ENCODE peak calls at places on chromosomes 12 and 14, in ten cellular contexts. D is pancreas; P is brain microvascular endothelial cell; I is ovary; O is heart right ventricle; J is WERI-Rb-1; S is AG04450; C is cardiac fibroblast; V is CD8-positive, alpha-beta T cell; E is kidney. Y is an unnamed sample.

GRCh38 chr14:69921052-69921451 is 41.8 kb downstream of the SMOC1 start:
- DNase-seq in I (no peak), V (no peak), J (no peak), O (no peak), C (peak), S (peak), E (no peak), D (no peak), P (peak), Y (peak)

GRCh38 chr14:102330806-102331205 is 11.3 kb downstream of the ZNF839 start:
- DNase-seq in D (no peak), J (no peak), P (no peak), E (no peak), C (no peak), I (no peak), O (no peak), V (no peak), S (no peak), Y (no peak)

GRCh38 chr12:126483145-126484068 is 1418.2 kb downstream of the AACS start:
- DNase-seq in P (no peak), S (no peak), O (no peak), C (peak), E (no peak), D (no peak), I (no peak), J (no peak), V (no peak), Y (peak)

GRCh38 chr12:122887817-122888212 is 8.1 kb downstream of the VPS37B start:
- DNase-seq in O (no peak), D (no peak), P (no peak), I (no peak), V (no peak), E (no peak), C (no peak), S (no peak), J (no peak), Y (no peak)

GRCh38 chr12:93180566-93180965 is 197.2 kb upstream of the NUDT4 start:
- DNase-seq in I (no peak), E (no peak), J (no peak), V (no peak), D (no peak), P (no peak), C (no peak), O (no peak), S (no peak), Y (no peak)

GRCh38 chr14:99733551-99734405 is 49.7 kb downstream of the CYP46A1 start:
- DNase-seq in E (peak), S (no peak), P (no peak), D (no peak), J (peak), V (no peak), I (peak), O (no peak), C (no peak), Y (no peak)

GRCh38 chr12:115898670-115899069 is 378.8 kb downstream of the MED13L start:
- DNase-seq in P (peak), I (no peak), V (no peak), S (no peak), C (no peak), D (no peak), O (no peak), J (no peak), E (no peak), Y (no peak)

GRCh38 chr12:32859389-32859788 is 37.2 kb downstream of the PKP2 start:
- DNase-seq in V (no peak), P (no peak), J (no peak), S (no peak), I (no peak), E (no peak), D (no peak), C (no peak), O (no peak), Y (no peak)

GRCh38 chr12:94622475-94622874 is 27.9 kb downstream of the TMCC3 start:
- DNase-seq in V (no peak), C (peak), I (no peak), O (no peak), P (peak), S (no peak), J (no peak), D (no peak), E (no peak), Y (peak)

GRCh38 chr12:550473-551260 is 90.9 kb downstream of the B4GALNT3 start:
- DNase-seq in V (no peak), D (no peak), O (peak), I (no peak), J (no peak), C (no peak), S (no peak), E (no peak), P (no peak), Y (no peak)

GRCh38 chr12:103571286-103571685 is 15.8 kb upstream of the STAB2 start:
- DNase-seq in V (no peak), S (no peak), I (no peak), E (peak), J (no peak), C (peak), O (peak), P (no peak), D (peak), Y (peak)

GRCh38 chr12:113891737-113892520 is 74.2 kb downstream of the RBM19 start:
- DNase-seq in J (no peak), C (no peak), S (no peak), D (no peak), P (no peak), I (no peak), E (no peak), V (no peak), O (no peak), Y (no peak)

GRCh38 chr12:48993787-48994186 is 5.4 kb downstream of the DDN start:
- DNase-seq in D (no peak), S (no peak), I (no peak), J (no peak), O (no peak), C (no peak), E (no peak), P (no peak), V (no peak), Y (no peak)

GRCh38 chr12:65827827-65828231 is 3.5 kb downstream of the HMGA2 start:
- DNase-seq in C (peak), E (no peak), V (no peak), J (no peak), D (no peak), O (no peak), P (no peak), I (no peak), S (no peak), Y (no peak)

GRCh38 chr14:24397639-24398297 is 1.0 kb upstream of the NYNRIN start:
- DNase-seq in O (no peak), P (no peak), I (peak), J (no peak), E (no peak), D (no peak), V (no peak), C (no peak), S (no peak), Y (no peak)

GRCh38 chr14:24394275-24394674 is 4.5 kb upstream of the NYNRIN start:
- DNase-seq in J (no peak), O (no peak), V (no peak), S (no peak), P (no peak), I (no peak), E (no peak), D (no peak), C (no peak), Y (no peak)

GRCh38 chr14:24398298-24398942 is 383 bp upstream of the NYNRIN start:
- DNase-seq in S (no peak), O (peak), E (peak), V (no peak), J (peak), I (peak), C (peak), P (no peak), D (no peak), Y (peak)

GRCh38 chr14:24398943-24399801 is at the start of gene NYNRIN:
- DNase-seq in S (no peak), V (no peak), I (peak), C (no peak), P (no peak), D (peak), E (peak), J (peak), O (peak), Y (peak)

DNA sequence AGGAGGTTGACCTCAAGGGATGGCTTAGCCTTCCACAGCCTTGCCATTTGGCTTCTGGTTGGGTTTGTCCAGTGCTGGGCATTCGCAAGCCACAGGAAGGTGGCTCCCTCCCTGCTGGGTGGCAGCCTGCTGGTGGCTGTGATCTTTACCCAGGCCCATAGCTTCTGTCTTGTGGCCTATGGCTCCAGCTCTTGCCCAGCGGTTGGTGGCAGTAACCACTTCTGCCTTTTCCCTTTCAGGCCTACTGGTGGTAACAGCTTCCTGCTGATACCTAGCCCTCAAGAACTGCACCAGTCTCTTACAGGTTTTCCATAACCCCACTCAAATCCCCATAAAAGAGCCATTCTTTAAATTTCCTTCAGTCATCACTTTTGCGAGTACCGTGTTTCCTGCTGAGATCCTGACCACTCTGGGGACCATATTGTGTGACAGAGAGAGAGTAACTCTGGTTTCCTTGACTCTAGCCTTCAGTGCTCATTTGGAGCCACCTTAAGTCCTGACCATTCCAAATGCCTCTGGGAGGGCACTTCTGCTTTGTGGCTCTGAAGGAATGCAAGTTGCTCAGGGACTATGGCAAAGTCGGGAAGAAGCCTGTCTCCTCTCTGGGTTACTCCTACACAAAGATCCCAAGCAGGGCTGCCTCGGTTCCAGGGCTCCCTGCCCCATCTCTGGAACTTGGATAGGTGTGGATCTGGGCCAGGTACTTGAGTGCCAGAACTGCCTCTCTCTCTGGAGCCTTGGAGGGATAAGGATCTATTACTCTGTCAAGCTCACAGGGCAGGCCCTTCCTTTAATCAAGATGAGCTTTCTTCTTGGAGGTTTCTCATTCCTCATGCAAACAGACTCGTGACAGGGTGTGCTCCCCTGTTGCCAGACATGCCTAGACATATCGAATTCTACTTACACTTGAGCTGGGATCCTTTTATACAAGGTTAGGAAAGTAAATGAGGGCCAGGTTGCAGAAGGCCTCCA is 2.9 kb upstream of the NYNRIN start:
- DNase-seq in C (peak), V (no peak), O (no peak), J (no peak), P (no peak), E (no peak), S (no peak), D (no peak), I (peak), Y (no peak)
- TF ChIP-seq CTCF in C (no peak), V (no peak), O (no peak), J (no peak), P (no peak), E (no peak), S (no peak), D (no peak), I (no peak), Y (no peak)

GRCh38 chr14:26596722-26597030 is 1.2 kb downstream of the NOVA1 start:
- DNase-seq in J (no peak), E (peak), D (peak), P (no peak), C (peak), I (peak), S (no peak), O (no peak), V (no peak), Y (no peak)
- H3K4me3 ChIP-seq in J (peak), E (peak), D (peak), P (peak), C (peak), I (peak), S (peak), O (peak), V (no peak), Y (peak)

DNA sequence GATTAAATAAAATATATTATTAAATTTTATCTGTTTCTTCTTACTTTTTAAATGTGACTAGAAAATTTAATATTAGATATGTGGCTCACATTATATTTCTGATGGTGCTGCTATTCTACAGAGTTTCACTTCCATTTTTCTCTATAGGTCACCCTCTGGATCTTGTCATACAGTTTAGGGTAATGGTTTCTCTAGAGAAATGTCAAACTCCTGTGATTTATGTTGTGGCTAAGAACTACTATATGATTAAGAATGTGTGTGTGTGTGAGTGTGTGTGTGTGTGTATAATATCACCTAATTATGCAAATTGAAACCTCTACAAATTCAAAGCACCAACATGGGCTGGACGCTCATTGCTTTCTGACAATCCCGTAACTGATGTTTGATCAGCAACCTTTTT is 325.9 kb downstream of the ADAMTS20 start:
- DNase-seq in E (no peak), V (no peak), D (no peak), J (no peak), I (no peak), C (no peak), P (no peak), O (no peak), S (no peak), Y (no peak)
- TF ChIP-seq CTCF in E (no peak), V (no peak), D (no peak), J (no peak), I (no peak), C (no peak), P (no peak), O (no peak), S (no peak), Y (no peak)

DNA sequence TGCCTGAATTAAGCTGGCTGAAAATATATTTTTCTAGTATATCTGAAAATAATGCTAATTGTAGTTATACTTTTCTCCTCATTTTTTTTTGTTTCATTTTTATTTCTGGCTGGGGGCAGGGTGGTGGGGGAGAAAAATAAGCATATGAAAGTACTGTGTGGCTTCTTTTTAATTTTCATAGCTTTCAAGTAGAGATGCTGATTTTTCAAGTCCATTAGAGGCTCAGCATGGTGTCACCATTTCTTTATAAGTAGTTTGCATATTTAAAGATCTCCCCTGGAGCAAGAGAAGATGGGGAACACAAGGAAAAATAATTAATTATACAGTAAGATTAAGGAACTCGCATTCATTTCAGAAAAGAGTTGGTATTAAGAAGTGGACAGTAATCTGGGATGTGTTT is 27.1 kb downstream of the TTC8 start:
- DNase-seq in I (no peak), J (no peak), C (no peak), P (no peak), D (no peak), O (no peak), E (no peak), V (no peak), S (no peak), Y (no peak)
- H3K4me3 ChIP-seq in I (no peak), J (no peak), C (no peak), P (no peak), D (no peak), O (no peak), E (no peak), V (no peak), S (no peak), Y (no peak)

GRCh38 chr12:90166671-90167070 is 458.0 kb upstream of the ATP2B1 start:
- DNase-seq in C (no peak), V (no peak), P (no peak), J (no peak), O (no peak), I (no peak), D (no peak), E (no peak), S (no peak), Y (no peak)

GRCh38 chr12:90166012-90166411 is 457.4 kb upstream of the ATP2B1 start:
- DNase-seq in O (no peak), P (no peak), E (no peak), C (no peak), S (no peak), V (no peak), I (no peak), D (no peak), J (no peak), Y (no peak)

GRCh38 chr12:90167501-90167900 is 458.9 kb upstream of the ATP2B1 start:
- DNase-seq in J (no peak), E (no peak), V (no peak), S (no peak), I (no peak), O (no peak), P (no peak), D (no peak), C (no peak), Y (no peak)

DNA sequence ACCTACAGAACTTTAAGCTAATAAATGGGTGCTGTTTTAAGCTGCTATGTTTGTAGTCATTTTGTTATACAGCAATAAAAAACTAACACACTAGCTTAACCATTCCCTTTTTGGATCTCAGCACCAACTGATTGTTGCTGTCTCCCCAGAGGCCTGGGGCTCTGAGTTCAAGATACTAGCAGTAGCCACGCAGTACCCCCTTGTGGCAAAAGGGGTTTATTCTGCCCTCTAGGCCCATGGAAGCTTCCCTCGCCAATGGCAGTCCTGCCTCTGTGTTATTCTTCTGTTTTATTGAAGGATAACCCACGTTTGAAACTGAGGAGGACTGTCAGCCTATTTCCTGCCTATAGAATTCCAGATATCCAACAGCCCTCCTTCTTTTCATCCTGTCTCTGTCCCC is 455.3 kb upstream of the ATP2B1 start:
- DNase-seq in V (no peak), J (peak), O (no peak), C (no peak), E (no peak), S (no peak), P (no peak), D (no peak), I (no peak), Y (no peak)
- TF ChIP-seq CTCF in V (no peak), J (no peak), O (no peak), C (no peak), E (no peak), S (no peak), P (peak), D (no peak), I (no peak), Y (no peak)

GRCh38 chr14:78508023-78508422 is 337.9 kb downstream of the NRXN3 start:
- DNase-seq in D (no peak), J (no peak), O (no peak), I (no peak), S (no peak), E (no peak), V (no peak), C (no peak), P (no peak), Y (no peak)

GRCh38 chr14:78512021-78512420 is 341.8 kb downstream of the NRXN3 start:
- DNase-seq in C (no peak), O (no peak), S (no peak), E (no peak), J (no peak), P (no peak), V (no peak), I (no peak), D (no peak), Y (no peak)

GRCh38 chr14:78509516-78509915 is 339.3 kb downstream of the NRXN3 start:
- DNase-seq in O (no peak), J (no peak), C (no peak), I (no peak), D (no peak), S (no peak), E (no peak), P (no peak), V (no peak), Y (no peak)
- H3K4me3 ChIP-seq in O (no peak), J (no peak), C (no peak), I (no peak), D (no peak), S (no peak), E (no peak), P (no peak), V (no peak), Y (no peak)

GRCh38 chr14:86797075-86797351 is 1196.0 kb downstream of the GALC start:
- DNase-seq in S (no peak), I (no peak), D (no peak), V (no peak), O (no peak), E (no peak), C (no peak), J (no peak), P (no peak), Y (no peak)

GRCh38 chr14:86802726-86803125 is 1190.3 kb downstream of the GALC start:
- DNase-seq in V (no peak), I (no peak), D (no peak), C (no peak), J (no peak), S (no peak), O (no peak), P (no peak), E (no peak), Y (peak)

GRCh38 chr14:86796221-86797074 is 1196.5 kb downstream of the GALC start:
- DNase-seq in E (no peak), S (no peak), C (peak), V (no peak), P (no peak), J (no peak), D (no peak), O (no peak), I (no peak), Y (no peak)

GRCh38 chr14:86798330-86798729 is 1194.7 kb downstream of the GALC start:
- DNase-seq in I (no peak), V (no peak), O (no peak), P (no peak), E (no peak), S (no peak), C (peak), J (no peak), D (no peak), Y (no peak)

GRCh38 chr14:86799244-86799647 is 1193.7 kb downstream of the GALC start:
- DNase-seq in D (no peak), I (no peak), J (no peak), V (no peak), S (peak), E (no peak), O (no peak), P (peak), C (peak), Y (peak)
- TF ChIP-seq CTCF in D (no peak), I (no peak), J (no peak), V (peak), S (no peak), E (no peak), O (no peak), P (no peak), C (no peak), Y (no peak)

GRCh38 chr12:99453831-99454538 is 193.6 kb upstream of the GARIN6 start:
- DNase-seq in P (peak), V (no peak), D (no peak), I (no peak), E (no peak), C (no peak), J (no peak), O (no peak), S (no peak), Y (peak)
- H3K4me3 ChIP-seq in P (no peak), V (no peak), D (no peak), I (no peak), E (peak), C (no peak), J (no peak), O (no peak), S (no peak), Y (no peak)

DNA sequence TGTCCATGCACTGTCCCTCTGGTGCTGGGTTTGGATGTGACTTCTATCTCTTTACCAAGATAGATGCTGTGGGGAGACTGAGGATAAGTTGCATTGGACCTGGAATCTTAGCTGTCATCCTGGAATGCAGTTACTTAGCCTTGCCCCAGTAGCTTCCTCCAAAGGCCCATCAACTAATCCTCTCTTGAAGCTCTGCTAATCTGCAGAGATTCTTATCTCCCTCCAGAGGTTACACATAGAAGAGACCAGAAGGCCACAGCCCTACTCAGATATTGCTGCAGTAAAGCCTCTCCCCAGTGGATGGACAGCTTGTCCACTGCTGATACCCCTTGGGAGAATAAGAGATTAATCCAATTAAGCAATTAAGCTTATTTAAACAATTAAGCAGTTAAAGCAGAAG is 867.2 kb downstream of the BCL11B start:
- DNase-seq in C (no peak), D (no peak), E (no peak), S (no peak), I (no peak), P (no peak), V (no peak), O (no peak), J (peak), Y (no peak)
- TF ChIP-seq CTCF in C (no peak), D (no peak), E (no peak), S (no peak), I (no peak), P (no peak), V (no peak), O (no peak), J (no peak), Y (no peak)